ENCODE peak calls at places on chromosomes 12 and 14, in four cellular contexts. Y is mesenchymal stem cell, C is esophagus muscularis mucosa, E is aorta. S is an unnamed sample. For H3K4me1 and H3K9me3, the result is how much of the 10 kb centered on the place peaks cover.

GRCh38 chr14:75554482-75554881 is 23.9 kb upstream of the FLVCR2 start:
- DNase-seq in Y (peak), C (no peak), E (no peak), S (peak)

GRCh38 chr14:97281741-97282140 is 484.6 kb downstream of the VRK1 start:
- DNase-seq in Y (no peak), C (no peak), E (no peak), S (no peak)

GRCh38 chr12:106135075-106135474 is 3.7 kb downstream of the NUAK1 start:
- DNase-seq in Y (no peak), C (no peak), E (no peak), S (peak)

GRCh38 chr14:23478109-23478698 is 8.7 kb downstream of the NGDN start:
- DNase-seq in Y (peak), C (peak), E (peak), S (peak)

GRCh38 chr14:33646692-33647260 is 304.1 kb downstream of the EGLN3 start:
- DNase-seq in Y (peak), C (no peak), E (no peak), S (no peak)

GRCh38 chr14:90893028-90893427 is 76.8 kb upstream of the TTC7B start:
- DNase-seq in Y (no peak), C (no peak), E (no peak), S (no peak)

GRCh38 chr12:21438643-21439042 is 1.2 kb downstream of the PYROXD1 start:
- DNase-seq in Y (peak), C (no peak), E (no peak), S (peak)

GRCh38 chr12:68933564-68933893 is 558 bp upstream of the CPM start:
- DNase-seq in Y (no peak), C (no peak), E (no peak), S (no peak)

GRCh38 chr12:68745904-68746571 is at the start of gene SLC35E3:
- DNase-seq in Y (peak), C (peak), E (peak), S (peak)

GRCh38 chr14:61179061-61179675 is 102.0 kb downstream of the TMEM30B start:
- DNase-seq in Y (peak), C (peak), E (no peak), S (peak)

GRCh38 chr14:75628816-75629215 is 31.9 kb downstream of the ERG28 start:
- DNase-seq in Y (no peak), C (no peak), E (no peak), S (no peak)

GRCh38 chr14:64501326-64502171 is 2.1 kb downstream of the ZBTB25 start:
- DNase-seq in Y (peak), C (peak), E (peak), S (peak)

GRCh38 chr12:42587564-42588307 is 1.8 kb downstream of the PRICKLE1 start:
- DNase-seq in Y (no peak), C (peak), E (no peak), S (peak)

GRCh38 chr14:100296106-100296651 is 10.1 kb downstream of the SLC25A29 start:
- DNase-seq in Y (no peak), C (no peak), E (peak), S (no peak)

GRCh38 chr12:116389990-116390655 is 112.6 kb upstream of the MED13L start:
- DNase-seq in Y (peak), C (no peak), E (peak), S (peak)

DNA sequence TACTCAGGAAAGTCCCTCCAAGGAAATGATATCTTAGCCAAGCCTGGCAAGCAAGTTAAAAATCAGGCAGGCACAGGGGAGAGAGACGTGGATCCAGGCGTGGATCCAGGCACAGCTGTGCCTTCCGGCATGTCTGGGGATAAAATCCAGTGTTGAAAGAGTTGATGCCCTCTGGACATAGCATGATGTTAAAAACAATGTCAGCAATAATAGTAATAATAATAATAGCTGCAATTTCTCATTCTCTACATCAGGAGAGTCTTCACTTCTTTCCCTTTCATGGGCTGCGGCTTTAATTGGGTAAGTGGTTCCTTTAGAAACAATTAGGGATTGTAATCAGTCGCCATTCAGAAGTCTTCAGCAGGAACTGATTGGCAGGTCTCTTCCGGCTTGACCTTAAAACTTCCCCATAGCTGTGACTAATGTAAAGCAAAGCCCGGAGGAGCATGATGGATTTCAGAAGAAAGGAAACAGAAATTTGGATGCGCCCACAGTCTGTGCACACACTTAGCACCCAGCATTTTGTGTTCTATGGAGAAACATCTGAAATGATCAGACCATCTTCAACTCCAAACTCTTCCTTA is 230.1 kb downstream of the SLC41A2 start:
- DNase-seq in Y (no peak), C (no peak), E (no peak), S (peak)
- H3K4me1 ChIP-seq in Y (under half), C (under half), E (under half), S (under half)

DNA sequence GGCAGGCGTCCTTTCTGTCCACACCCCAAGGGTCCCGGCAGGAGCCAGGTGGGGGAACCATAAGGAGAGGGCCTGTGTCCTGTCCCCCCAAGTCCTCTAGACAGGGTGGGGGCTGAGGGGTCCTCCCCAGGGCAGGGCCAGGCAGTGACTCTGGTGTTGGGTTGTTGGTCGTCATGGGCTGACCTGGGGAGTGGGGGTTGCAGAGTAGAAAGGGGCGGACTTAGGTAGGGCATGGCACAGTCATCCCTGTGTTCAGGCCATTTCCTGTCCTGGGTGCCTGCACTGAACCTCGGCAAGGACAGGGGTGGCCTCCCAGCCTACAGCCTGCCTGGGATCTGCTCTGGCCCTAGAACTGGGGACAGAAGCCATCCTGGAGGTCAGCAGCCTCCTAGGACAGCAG is 356.2 kb downstream of the TMEM121 start:
- DNase-seq in Y (no peak), C (no peak), E (peak), S (no peak)
- H3K9me3 ChIP-seq in Y (under half), C (under half), E (under half), S (under half)

GRCh38 chr12:65125975-65126374 is 4.9 kb upstream of the WIF1 start:
- DNase-seq in Y (no peak), C (no peak), E (no peak), S (peak)
- H3K27ac ChIP-seq in Y (no peak), C (no peak), E (no peak), S (peak)

DNA sequence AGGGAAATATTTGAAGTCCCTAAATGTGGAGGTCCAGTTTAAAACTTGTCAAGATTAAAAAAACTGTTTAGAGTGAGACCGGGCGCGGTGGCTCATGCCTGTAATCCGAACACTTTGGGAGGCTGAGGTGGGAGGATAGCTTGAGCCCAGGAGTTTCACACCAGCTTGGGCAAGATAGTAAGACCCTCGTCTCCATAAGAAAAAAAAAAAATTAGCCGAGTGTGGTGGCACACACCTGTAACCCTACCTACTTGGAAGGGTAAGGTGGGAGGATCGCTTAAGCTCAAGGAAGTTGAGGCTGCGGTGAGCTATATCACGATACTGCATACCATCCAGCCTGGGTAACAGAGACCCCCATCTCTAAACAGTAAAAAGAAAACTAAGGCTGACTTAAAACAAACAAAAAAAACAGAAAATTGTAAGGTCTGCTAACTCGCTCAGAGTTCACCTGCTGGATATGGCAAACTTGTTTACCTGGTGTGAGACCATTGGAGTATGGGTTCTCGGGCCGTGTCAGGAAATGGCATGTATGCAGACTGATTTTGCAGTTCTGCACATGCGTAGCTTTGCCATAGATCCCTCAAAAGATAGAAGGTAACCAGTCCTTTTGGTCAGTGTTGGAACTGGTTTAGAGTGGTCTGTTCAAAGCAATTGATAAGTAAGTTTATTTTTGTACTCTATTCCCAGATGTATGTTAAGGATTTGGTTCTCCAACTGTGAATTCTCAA is 2.1 kb downstream of the RNF10 start:
- DNase-seq in Y (no peak), C (no peak), E (no peak), S (no peak)
- H3K4me1 ChIP-seq in Y (under half), C (half or more), E (under half), S (half or more)

GRCh38 chr14:104163541-104163940 is 25.2 kb downstream of the KIF26A start:
- DNase-seq in Y (no peak), C (no peak), E (no peak), S (no peak)
- H3K9me3 ChIP-seq in Y (under half), C (under half), E (under half), S (under half)

S was measured in cardiac muscle cell.